ENCODE peak calls at places on chromosomes 3 and 15, in nine cellular contexts. V is heart right ventricle; W is CD8-positive, alpha-beta memory T cell; M is adrenal gland; N is spleen; Q is GM23338; O is body of pancreas; P is suprapubic skin; C is CD4-positive, CD25-positive, alpha-beta regulatory T cell. E is an unnamed sample. For H3K4me1, the result is how much of the 10 kb centered on the place peaks cover.

GRCh38 chr15:35871812-35872211 is 325.8 kb upstream of the DPH6 start:
- DNase-seq in V (no peak), W (no peak), M (no peak), N (no peak), Q (no peak), O (no peak), P (no peak), C (no peak), E (no peak)

GRCh38 chr15:78194568-78194925 is 39.8 kb downstream of the ACSBG1 start:
- DNase-seq in V (no peak), W (no peak), M (peak), N (peak), Q (no peak), O (no peak), P (peak), C (no peak), E (no peak)

GRCh38 chr3:117553461-117553860 is 843.9 kb downstream of the TUSC7 start:
- DNase-seq in V (no peak), W (no peak), M (no peak), N (no peak), Q (no peak), O (no peak), P (no peak), C (no peak), E (no peak)

GRCh38 chr3:146308682-146309081 is 57.8 kb upstream of the PLSCR4 start:
- DNase-seq in V (peak), W (no peak), M (no peak), N (no peak), Q (no peak), O (no peak), P (no peak), C (no peak), E (no peak)

GRCh38 chr15:68417051-68417450 is 14.9 kb downstream of the ITGA11 start:
- DNase-seq in V (no peak), W (no peak), M (no peak), N (no peak), Q (no peak), O (no peak), P (peak), C (no peak), E (peak)

GRCh38 chr15:90039996-90040395 is 38.9 kb downstream of the ZNF710 start:
- DNase-seq in V (no peak), W (no peak), M (no peak), N (peak), Q (no peak), O (no peak), P (no peak), C (no peak), E (no peak)

GRCh38 chr3:184738982-184739381 is 27.1 kb upstream of the MAGEF1 start:
- DNase-seq in V (no peak), W (no peak), M (no peak), N (peak), Q (no peak), O (no peak), P (peak), C (no peak), E (peak)

GRCh38 chr3:7646851-7647250 is 785.9 kb downstream of the GRM7 start:
- DNase-seq in V (no peak), W (no peak), M (no peak), N (no peak), Q (no peak), O (no peak), P (no peak), C (no peak), E (no peak)

GRCh38 chr3:127489357-127489756 is 101.2 kb downstream of the TPRA1 start:
- DNase-seq in V (no peak), W (no peak), M (no peak), N (no peak), Q (no peak), O (no peak), P (no peak), C (no peak), E (peak)

GRCh38 chr15:64462492-64462891 is 2.1 kb downstream of the ZNF609 start:
- DNase-seq in V (no peak), W (no peak), M (no peak), N (no peak), Q (no peak), O (no peak), P (no peak), C (no peak), E (no peak)

GRCh38 chr15:60392986-60393811 is 4.6 kb downstream of the ANXA2 start:
- DNase-seq in V (peak), W (no peak), M (peak), N (no peak), Q (no peak), O (peak), P (no peak), C (no peak), E (peak)

GRCh38 chr3:13504161-13504831 is 24.2 kb downstream of the HDAC11 start:
- DNase-seq in V (no peak), W (no peak), M (no peak), N (peak), Q (no peak), O (peak), P (no peak), C (no peak), E (no peak)

GRCh38 chr3:62131620-62132019 is 241.7 kb downstream of the FEZF2 start:
- DNase-seq in V (no peak), W (no peak), M (no peak), N (no peak), Q (peak), O (no peak), P (no peak), C (peak), E (no peak)

GRCh38 chr3:34947849-34948248 is 691.5 kb upstream of the ARPP21 start:
- DNase-seq in V (no peak), W (no peak), M (no peak), N (no peak), Q (peak), O (no peak), P (no peak), C (no peak), E (no peak)

GRCh38 chr15:69410290-69410874 is 3.8 kb upstream of the KIF23 start:
- DNase-seq in V (no peak), W (no peak), M (no peak), N (peak), Q (peak), O (no peak), P (no peak), C (peak), E (peak)

GRCh38 chr3:122476532-122476931 is 38.2 kb downstream of the KPNA1 start:
- DNase-seq in V (no peak), W (no peak), M (no peak), N (no peak), Q (no peak), O (no peak), P (no peak), C (no peak), E (no peak)

GRCh38 chr15:68209272-68209671 is 4.1 kb upstream of the CALML4 start:
- DNase-seq in V (no peak), W (no peak), M (no peak), N (peak), Q (no peak), O (no peak), P (peak), C (no peak), E (no peak)

GRCh38 chr3:45546636-45547201 is 47.8 kb upstream of the LIMD1 start:
- DNase-seq in V (no peak), W (peak), M (no peak), N (no peak), Q (peak), O (no peak), P (no peak), C (no peak), E (peak)

GRCh38 chr3:189294649-189295048 is 122.9 kb downstream of the TPRG1 start:
- DNase-seq in V (no peak), W (no peak), M (no peak), N (no peak), Q (no peak), O (no peak), P (no peak), C (no peak), E (no peak)
- H3K27ac ChIP-seq in V (no peak), W (no peak), M (no peak), N (no peak), Q (no peak), O (no peak), P (no peak), C (no peak), E (no peak)

GRCh38 chr3:58349792-58350626 is 17.3 kb downstream of the PXK start:
- DNase-seq in V (no peak), W (no peak), M (no peak), N (no peak), Q (no peak), O (peak), P (no peak), C (peak), E (no peak)
- H3K4me1 ChIP-seq in V (under half), W (under half), M (under half), N (under half), Q (under half), O (under half), P (under half), C (under half), E (under half)

GRCh38 chr3:191357909-191358308 is 27.6 kb upstream of the UTS2B start:
- DNase-seq in V (no peak), W (no peak), M (no peak), N (no peak), Q (peak), O (no peak), P (no peak), C (no peak), E (peak)
- H3K27ac ChIP-seq in V (no peak), W (no peak), M (no peak), N (no peak), Q (no peak), O (no peak), P (no peak), C (no peak), E (no peak)

GRCh38 chr3:193788189-193788946 is 195.4 kb downstream of the OPA1 start:
- DNase-seq in V (peak), W (no peak), M (peak), N (no peak), Q (peak), O (peak), P (peak), C (peak), E (peak)
- H3K4me1 ChIP-seq in V (under half), W (under half), M (under half), N (under half), Q (under half), O (under half), P (under half), C (under half), E (under half)

GRCh38 chr3:186951640-186952552 is 21.6 kb downstream of the ST6GAL1 start:
- DNase-seq in V (no peak), W (no peak), M (no peak), N (no peak), Q (no peak), O (no peak), P (no peak), C (no peak), E (peak)
- H3K27ac ChIP-seq in V (peak), W (peak), M (peak), N (no peak), Q (no peak), O (no peak), P (no peak), C (no peak), E (no peak)